ENCODE peak calls at places on chromosomes 3 and 15, in seven cellular contexts. N is stomach, A is AG04450, M is Panc1, J is tibial nerve, R is fibroblast of lung, P is brain microvascular endothelial cell. Y is an unnamed sample. For H3K27me3, the result is how much of the 10 kb centered on the place peaks cover.

GRCh38 chr3:34258271-34259015 is 460.0 kb downstream of the PDCD6IP start:
- DNase-seq in N (no peak), A (no peak), M (no peak), J (no peak), R (no peak), P (peak), Y (no peak)

GRCh38 chr15:58870451-58870850 is 63.0 kb downstream of the SLTM start:
- DNase-seq in N (no peak), A (no peak), M (no peak), J (no peak), R (peak), P (no peak), Y (no peak)

GRCh38 chr3:21154911-21155310 is 596.1 kb downstream of the ZNF385D start:
- DNase-seq in N (no peak), A (no peak), M (no peak), J (no peak), R (no peak), P (no peak), Y (no peak)

GRCh38 chr15:80484312-80484981 is 80.3 kb downstream of the ARNT2 start:
- DNase-seq in N (no peak), A (no peak), M (no peak), J (no peak), R (peak), P (no peak), Y (no peak)

GRCh38 chr3:139506792-139507191 is 30.5 kb upstream of the RBP2 start:
- DNase-seq in N (no peak), A (no peak), M (no peak), J (no peak), R (peak), P (no peak), Y (no peak)

GRCh38 chr3:182412066-182412465 is 381.2 kb upstream of the ATP11B start:
- DNase-seq in N (no peak), A (no peak), M (no peak), J (no peak), R (no peak), P (no peak), Y (peak)

GRCh38 chr3:122858373-122858772 is 63.5 kb downstream of the SLC49A4 start:
- DNase-seq in N (no peak), A (no peak), M (peak), J (no peak), R (peak), P (peak), Y (no peak)

GRCh38 chr3:190594171-190594570 is 80.3 kb downstream of the IL1RAP start:
- DNase-seq in N (no peak), A (no peak), M (no peak), J (no peak), R (no peak), P (no peak), Y (no peak)

GRCh38 chr3:99023590-99024192 is 122.2 kb upstream of the DCBLD2 start:
- DNase-seq in N (no peak), A (peak), M (no peak), J (peak), R (peak), P (peak), Y (no peak)

GRCh38 chr3:24963762-24964625 is 464.1 kb upstream of the RARB start:
- DNase-seq in N (no peak), A (no peak), M (peak), J (no peak), R (peak), P (peak), Y (no peak)

GRCh38 chr3:13031621-13032020 is 41.6 kb downstream of the IQSEC1 start:
- DNase-seq in N (no peak), A (no peak), M (no peak), J (no peak), R (no peak), P (no peak), Y (no peak)

GRCh38 chr3:48432411-48433371 is 2.8 kb upstream of the PLXNB1 start:
- DNase-seq in N (no peak), A (no peak), M (no peak), J (no peak), R (peak), P (no peak), Y (no peak)

GRCh38 chr3:73259841-73260240 is 198.4 kb downstream of the EBLN2 start:
- DNase-seq in N (no peak), A (no peak), M (no peak), J (no peak), R (no peak), P (no peak), Y (no peak)

DNA sequence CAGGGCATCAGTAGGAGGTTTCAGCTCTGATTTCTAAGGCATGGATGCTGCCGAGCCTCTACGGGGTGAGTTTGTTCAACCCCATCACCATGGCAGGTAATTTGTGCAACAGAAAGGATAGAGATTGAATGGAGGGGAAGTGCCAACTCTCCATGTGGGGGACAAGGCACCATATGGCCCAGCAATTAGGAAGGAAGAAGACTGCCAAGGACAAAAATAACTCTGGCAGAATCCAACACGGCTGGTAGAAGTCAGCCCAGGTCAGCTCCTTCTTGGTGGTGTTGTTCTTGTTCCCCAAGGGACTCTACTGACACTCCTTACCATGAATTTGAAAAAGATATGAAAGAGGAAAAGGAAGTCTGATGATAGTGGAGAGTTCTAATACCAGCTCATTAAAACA is 503.9 kb downstream of the MAGI1 start:
- DNase-seq in N (no peak), A (no peak), M (no peak), J (no peak), R (no peak), P (no peak), Y (no peak)
- H3K27me3 ChIP-seq in N (under half), A (under half), M (under half), J (under half), R (under half), P (under half), Y (under half)

GRCh38 chr3:195773956-195774537 is 37.7 kb downstream of the MUC4 start:
- DNase-seq in N (no peak), A (no peak), M (no peak), J (no peak), R (no peak), P (no peak), Y (no peak)
- TF ChIP-seq CTCF in N (no peak), A (no peak), M (no peak), J (no peak), R (no peak), P (no peak), Y (no peak)

GRCh38 chr15:89363133-89363532 is 28.5 kb upstream of the POLG start:
- DNase-seq in N (no peak), A (no peak), M (no peak), J (no peak), R (no peak), P (no peak), Y (no peak)
- H3K27me3 ChIP-seq in N (half or more), A (half or more), M (under half), J (half or more), R (half or more), P (half or more), Y (half or more)

GRCh38 chr15:64883097-64883581 is 28.6 kb upstream of the ANKDD1A start:
- DNase-seq in N (no peak), A (no peak), M (no peak), J (no peak), R (no peak), P (peak), Y (no peak)
- TF ChIP-seq CTCF in N (no peak), A (no peak), M (no peak), J (no peak), R (no peak), P (no peak), Y (no peak)

GRCh38 chr15:67779160-67780111 is 45.9 kb upstream of the SKOR1 start:
- DNase-seq in N (no peak), A (no peak), M (no peak), J (no peak), R (no peak), P (no peak), Y (no peak)

GRCh38 chr15:67781907-67782559 is 43.3 kb upstream of the SKOR1 start:
- DNase-seq in N (no peak), A (no peak), M (no peak), J (no peak), R (no peak), P (no peak), Y (no peak)

GRCh38 chr15:67783303-67783702 is 42.0 kb upstream of the SKOR1 start:
- DNase-seq in N (no peak), A (no peak), M (no peak), J (no peak), R (no peak), P (no peak), Y (no peak)

GRCh38 chr15:67782592-67782991 is 42.7 kb upstream of the SKOR1 start:
- DNase-seq in N (no peak), A (no peak), M (no peak), J (no peak), R (no peak), P (no peak), Y (no peak)

GRCh38 chr15:67781061-67781460 is 44.2 kb upstream of the SKOR1 start:
- DNase-seq in N (no peak), A (no peak), M (no peak), J (no peak), R (no peak), P (no peak), Y (no peak)
- H3K27me3 ChIP-seq in N (under half), A (under half), M (under half), J (under half), R (under half), P (under half), Y (under half)

GRCh38 chr15:55824857-55825613 is 82.1 kb upstream of the PRTG start:
- DNase-seq in N (no peak), A (no peak), M (no peak), J (no peak), R (no peak), P (no peak), Y (no peak)
- TF ChIP-seq CTCF in N (no peak), A (no peak), M (peak), J (no peak), R (no peak), P (no peak), Y (no peak)

GRCh38 chr3:186839874-186840641 is 2.5 kb upstream of the ADIPOQ start:
- DNase-seq in N (no peak), A (no peak), M (no peak), J (no peak), R (peak), P (no peak), Y (peak)

GRCh38 chr3:186844908-186845307 is 2.4 kb downstream of the ADIPOQ start:
- DNase-seq in N (no peak), A (no peak), M (no peak), J (no peak), R (no peak), P (no peak), Y (no peak)

GRCh38 chr3:186841637-186842036 is 873 bp upstream of the ADIPOQ start:
- DNase-seq in N (no peak), A (no peak), M (no peak), J (no peak), R (no peak), P (no peak), Y (no peak)

GRCh38 chr3:186843039-186843432 is 526 bp downstream of the ADIPOQ start:
- DNase-seq in N (no peak), A (no peak), M (no peak), J (no peak), R (no peak), P (no peak), Y (no peak)

GRCh38 chr3:186842426-186843038 is at the start of gene ADIPOQ:
- DNase-seq in N (no peak), A (no peak), M (no peak), J (no peak), R (no peak), P (no peak), Y (no peak)
- H3K27me3 ChIP-seq in N (under half), A (under half), M (under half), J (under half), R (under half), P (under half), Y (under half)

DNA sequence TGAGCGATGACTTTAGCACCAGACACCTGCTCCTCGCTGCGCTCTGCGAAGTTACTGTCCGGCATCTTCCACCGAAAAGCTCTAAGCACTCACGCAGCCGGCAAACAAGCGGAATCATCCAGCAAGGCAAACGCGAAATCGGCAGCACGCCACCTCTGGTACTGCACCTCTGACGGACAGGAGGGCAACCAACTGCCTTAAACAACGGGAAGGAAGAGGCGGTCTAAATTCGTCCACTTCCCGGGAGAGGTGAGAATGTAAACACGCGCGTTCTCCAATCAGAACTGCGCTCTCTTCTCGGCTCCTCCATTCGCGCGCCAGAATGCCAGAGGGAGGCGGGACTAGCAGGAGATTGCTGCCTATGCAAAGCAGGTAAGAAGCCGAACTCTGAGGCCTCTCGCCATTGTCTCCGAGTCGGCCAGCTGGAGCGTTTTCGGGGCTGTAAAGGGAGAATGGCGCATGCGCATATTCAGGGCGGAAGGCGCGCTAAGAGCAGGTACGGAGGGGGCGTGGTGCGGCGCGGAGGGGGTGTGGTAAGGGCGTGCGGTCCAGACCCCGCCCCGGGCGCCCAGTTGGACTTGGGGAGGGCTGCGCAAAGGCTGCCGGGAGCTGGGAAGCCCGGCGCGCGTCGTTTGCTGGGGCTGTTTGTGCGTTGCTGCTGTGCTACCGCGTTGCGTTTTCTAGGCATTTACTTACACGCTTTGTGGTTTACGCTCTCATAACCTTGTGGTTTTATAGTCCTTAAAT is at the start of the genes BTD and HACL1:
- DNase-seq in N (peak), A (peak), M (peak), J (peak), R (peak), P (peak), Y (peak)
- TF ChIP-seq CTCF in N (no peak), A (peak), M (no peak), J (peak), R (peak), P (peak), Y (peak)

DNA sequence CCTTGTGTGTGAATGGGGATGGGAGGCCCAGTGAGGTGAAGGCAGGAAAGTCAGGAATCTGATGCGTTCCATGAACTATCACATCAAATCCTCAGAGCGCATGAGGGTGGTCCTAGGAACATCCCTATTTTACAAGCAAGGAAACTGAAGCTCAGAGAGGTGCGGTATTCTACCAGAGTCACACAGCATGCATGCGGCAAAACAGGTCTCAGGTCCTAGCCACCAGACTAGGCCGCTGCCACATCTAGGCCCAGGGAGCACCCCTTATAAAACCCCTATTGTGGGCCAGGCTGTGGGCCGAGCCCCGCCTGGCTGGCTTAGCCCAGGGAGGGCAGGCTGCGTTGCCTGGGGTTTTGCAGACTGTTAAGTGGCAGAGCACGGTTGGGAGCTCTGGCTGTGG is 17.9 kb upstream of the GRIP2 start:
- DNase-seq in N (no peak), A (no peak), M (no peak), J (no peak), R (no peak), P (no peak), Y (no peak)
- H3K27me3 ChIP-seq in N (under half), A (under half), M (under half), J (under half), R (under half), P (under half), Y (under half)

GRCh38 chr15:65292938-65293518 is 2.8 kb upstream of the RNU5A-1 start:
- DNase-seq in N (no peak), A (no peak), M (no peak), J (no peak), R (no peak), P (no peak), Y (no peak)

GRCh38 chr15:65303687-65304392 is 637 bp upstream of the RNU5B-1 start:
- DNase-seq in N (peak), A (peak), M (no peak), J (peak), R (peak), P (peak), Y (no peak)

GRCh38 chr15:65300924-65301441 is 3.5 kb upstream of the RNU5B-1 start:
- DNase-seq in N (no peak), A (no peak), M (no peak), J (no peak), R (no peak), P (no peak), Y (no peak)

GRCh38 chr15:65302061-65302460 is 2.4 kb upstream of the RNU5B-1 start:
- DNase-seq in N (no peak), A (no peak), M (no peak), J (no peak), R (no peak), P (no peak), Y (no peak)

DNA sequence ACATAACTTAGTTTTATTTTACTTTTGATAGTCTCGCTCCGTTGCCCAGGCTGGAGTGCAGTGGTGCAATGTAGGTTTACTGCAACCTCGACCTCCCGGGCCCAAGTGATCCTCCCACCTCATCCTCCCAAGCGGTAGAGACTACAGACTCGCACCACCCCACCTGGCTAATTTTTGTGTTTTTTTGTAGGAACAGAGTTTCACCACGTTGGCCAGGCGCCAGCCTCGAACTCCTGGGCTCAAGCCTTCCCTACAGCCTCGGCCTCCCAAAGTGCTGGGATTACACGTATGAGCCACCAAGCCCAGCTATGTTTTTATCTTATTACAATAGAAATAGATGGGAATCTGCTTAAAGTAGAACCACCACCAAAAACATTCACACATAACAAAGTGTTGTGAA is 2.9 kb downstream of the RNU5A-1 start:
- DNase-seq in N (no peak), A (no peak), M (no peak), J (no peak), R (no peak), P (no peak), Y (no peak)
- TF ChIP-seq CTCF in N (no peak), A (no peak), M (no peak), J (no peak), R (no peak), P (no peak), Y (no peak)